ENCODE peak calls at places on chromosomes 12 and 14, in five cellular contexts. E is naive thymus-derived CD4-positive, alpha-beta T cell; Q is mesothelial cell of epicardium; T is PC-3; N is H54. S is an unnamed sample.

GRCh38 chr14:22664261-22664660 is 20.1 kb upstream of the OR6J1 start:
- DNase-seq in E (no peak), Q (no peak), T (no peak), N (no peak), S (no peak)

GRCh38 chr14:76424359-76424758 is 48.4 kb downstream of the ESRRB start:
- DNase-seq in E (no peak), Q (no peak), T (no peak), N (no peak), S (no peak)

GRCh38 chr12:51033048-51033447 is 6.9 kb upstream of the SLC11A2 start:
- DNase-seq in E (no peak), Q (no peak), T (no peak), N (no peak), S (no peak)

GRCh38 chr12:131222271-131223139 is 268.8 kb downstream of the ADGRD1 start:
- DNase-seq in E (no peak), Q (no peak), T (no peak), N (no peak), S (no peak)

GRCh38 chr12:53761306-53761705 is 9.5 kb upstream of the CISTR start:
- DNase-seq in E (no peak), Q (no peak), T (no peak), N (no peak), S (no peak)

GRCh38 chr12:94714378-94714777 is 64.0 kb upstream of the TMCC3 start:
- DNase-seq in E (no peak), Q (no peak), T (peak), N (peak), S (no peak)

GRCh38 chr14:54275997-54276396 is 120.8 kb upstream of the CDKN3 start:
- DNase-seq in E (no peak), Q (no peak), T (no peak), N (no peak), S (no peak)

GRCh38 chr14:100651999-100652508 is 64.8 kb upstream of the BEGAIN start:
- DNase-seq in E (no peak), Q (no peak), T (peak), N (no peak), S (no peak)

GRCh38 chr14:89489796-89490506 is 72.9 kb upstream of the FOXN3 start:
- DNase-seq in E (no peak), Q (no peak), T (no peak), N (no peak), S (no peak)

GRCh38 chr12:75783093-75783877 is 248.3 kb downstream of the PHLDA1 start:
- DNase-seq in E (no peak), Q (no peak), T (no peak), N (no peak), S (no peak)

GRCh38 chr12:124747426-124748161 is 116.1 kb downstream of the SCARB1 start:
- DNase-seq in E (no peak), Q (no peak), T (peak), N (peak), S (no peak)

GRCh38 chr14:75450381-75451276 is 22.8 kb downstream of the JDP2 start:
- DNase-seq in E (no peak), Q (no peak), T (peak), N (no peak), S (no peak)

GRCh38 chr12:6200266-6201198 is at the start of gene CD9:
- DNase-seq in E (no peak), Q (no peak), T (peak), N (peak), S (no peak)

GRCh38 chr12:58576965-58577364 is 343.3 kb downstream of the LRIG3 start:
- DNase-seq in E (no peak), Q (no peak), T (no peak), N (no peak), S (no peak)

GRCh38 chr12:45553204-45553603 is 176.3 kb upstream of the ARID2 start:
- DNase-seq in E (no peak), Q (no peak), T (peak), N (no peak), S (peak)

GRCh38 chr12:79482323-79482722 is 208.4 kb downstream of the PAWR start:
- DNase-seq in E (no peak), Q (no peak), T (no peak), N (no peak), S (no peak)

GRCh38 chr14:99807413-99808132 is 14.4 kb downstream of the EML1 start:
- DNase-seq in E (no peak), Q (no peak), T (peak), N (no peak), S (no peak)

GRCh38 chr14:100438678-100439592 is 115.8 kb downstream of the SLC25A47 start:
- DNase-seq in E (no peak), Q (no peak), T (peak), N (peak), S (no peak)

GRCh38 chr14:48304729-48305128 is 629.3 kb upstream of the MDGA2 start:
- DNase-seq in E (no peak), Q (no peak), T (no peak), N (no peak), S (no peak)

GRCh38 chr12:76720068-76720467 is 43.8 kb upstream of the ZDHHC17 start:
- DNase-seq in E (no peak), Q (no peak), T (peak), N (no peak), S (no peak)

GRCh38 chr14:91303091-91303923 is 58.8 kb upstream of the GPR68 start:
- DNase-seq in E (peak), Q (no peak), T (peak), N (peak), S (peak)

GRCh38 chr14:36361210-36361853 is 40.9 kb upstream of the MBIP start:
- DNase-seq in E (no peak), Q (no peak), T (no peak), N (no peak), S (no peak)

GRCh38 chr12:6478406-6478805 is 7.9 kb upstream of the VAMP1 start:
- DNase-seq in E (no peak), Q (no peak), T (no peak), N (no peak), S (no peak)

GRCh38 chr14:104830781-104831180 is 29.9 kb downstream of the ZBTB42 start:
- DNase-seq in E (no peak), Q (no peak), T (no peak), N (no peak), S (no peak)

GRCh38 chr14:99699071-99699760 is 15.1 kb downstream of the CYP46A1 start:
- DNase-seq in E (no peak), Q (peak), T (no peak), N (no peak), S (no peak)

GRCh38 chr14:104135904-104136471 is 2.4 kb upstream of the KIF26A start:
- DNase-seq in E (peak), Q (peak), T (no peak), N (no peak), S (no peak)

GRCh38 chr12:128863957-128864356 is 10.7 kb downstream of the GLT1D1 start:
- DNase-seq in E (no peak), Q (no peak), T (no peak), N (no peak), S (no peak)

GRCh38 chr12:119444462-119445044 is 110.0 kb downstream of the CCDC60 start:
- DNase-seq in E (no peak), Q (peak), T (peak), N (peak), S (peak)

GRCh38 chr14:22391908-22392307 is 197.1 kb downstream of the DAD1 start:
- DNase-seq in E (no peak), Q (peak), T (peak), N (peak), S (no peak)

S was measured in NCI-H1436.